ENCODE peak calls at places on chromosomes 6 and 20, in eight cellular contexts. S, F, P, D, A, G, X and M are unnamed samples.

GRCh38 chr6:125671323-125671722 is 78.1 kb upstream of the HEY2 start:
- DNase-seq in D (no peak), F (no peak), G (no peak), P (no peak), S (no peak), A (no peak), X (no peak), M (no peak)

GRCh38 chr6:150685860-150686259 is 86.2 kb downstream of the PLEKHG1 start:
- DNase-seq in S (peak), G (no peak), X (peak), P (no peak), D (no peak), F (peak), A (peak), M (no peak)

GRCh38 chr6:93318127-93318526 is 101.2 kb downstream of the EPHA7 start:
- DNase-seq in G (no peak), A (no peak), P (no peak), S (no peak), X (no peak), D (no peak), F (no peak), M (no peak)

GRCh38 chr6:134374486-134374885 is 56.6 kb upstream of the SGK1 start:
- DNase-seq in P (no peak), D (peak), G (no peak), S (no peak), A (no peak), F (no peak), X (no peak), M (no peak)

GRCh38 chr20:20824924-20825584 is 112.6 kb upstream of the RALGAPA2 start:
- DNase-seq in D (no peak), X (peak), G (peak), S (peak), P (no peak), F (peak), A (peak), M (no peak)

GRCh38 chr6:106525111-106525884 is 104.0 kb downstream of the RTN4IP1 start:
- DNase-seq in A (no peak), G (no peak), X (no peak), F (no peak), D (no peak), S (no peak), P (no peak), M (no peak)

GRCh38 chr6:94478178-94479140 is 1059.1 kb upstream of the EPHA7 start:
- DNase-seq in D (no peak), A (no peak), F (no peak), G (no peak), S (peak), X (no peak), P (no peak), M (no peak)

GRCh38 chr20:62137092-62137384 is 6.2 kb downstream of the PSMA7 start:
- DNase-seq in A (no peak), F (no peak), X (no peak), D (no peak), P (no peak), G (no peak), S (no peak), M (no peak)

GRCh38 chr20:3068986-3069900 is 2.2 kb upstream of the OXT start:
- DNase-seq in X (peak), F (no peak), S (peak), P (no peak), G (no peak), A (no peak), D (no peak), M (no peak)

GRCh38 chr6:126170433-126170832 is 169.5 kb upstream of the CENPW start:
- DNase-seq in G (no peak), A (no peak), P (no peak), F (peak), D (no peak), X (no peak), S (no peak), M (no peak)

GRCh38 chr20:41468994-41469600 is 102.5 kb upstream of the EMILIN3 start:
- DNase-seq in X (no peak), S (no peak), D (no peak), F (no peak), P (no peak), A (no peak), G (no peak), M (no peak)

GRCh38 chr20:2760381-2761305 is 39.8 kb downstream of the CPXM1 start:
- DNase-seq in D (no peak), X (peak), P (no peak), F (no peak), S (no peak), G (no peak), A (no peak), M (no peak)

GRCh38 chr6:125867483-125867935 is 76.7 kb downstream of the NCOA7 start:
- DNase-seq in F (no peak), P (peak), S (no peak), D (no peak), G (no peak), A (no peak), X (no peak), M (peak)

GRCh38 chr6:85917522-85917921 is 274.8 kb upstream of the SYNCRIP start:
- DNase-seq in A (no peak), D (no peak), S (no peak), P (no peak), G (no peak), F (no peak), X (no peak), M (no peak)

GRCh38 chr6:158799051-158799792 is 19.9 kb downstream of the EZR start:
- DNase-seq in F (peak), S (no peak), G (peak), P (no peak), D (no peak), X (no peak), A (no peak), M (no peak)
- TF ChIP-seq CTCF in F (no peak), S (no peak), G (peak), P (no peak), D (no peak), X (no peak), A (no peak), M (no peak)

GRCh38 chr6:170091000-170091638 is 199.8 kb downstream of the DLL1 start:
- DNase-seq in P (no peak), S (no peak), A (no peak), D (no peak), X (peak), G (no peak), F (no peak), M (no peak)
- TF ChIP-seq CTCF in P (no peak), S (no peak), A (no peak), D (no peak), X (no peak), G (no peak), F (no peak), M (no peak)

GRCh38 chr6:35776364-35777215 is at the start of gene CLPSL2:
- DNase-seq in D (no peak), A (no peak), P (no peak), S (peak), G (no peak), F (no peak), X (peak), M (no peak)
- TF ChIP-seq CTCF in D (no peak), A (no peak), P (no peak), S (no peak), G (no peak), F (no peak), X (no peak), M (no peak)

GRCh38 chr20:44112456-44112855 is 74.5 kb downstream of the JPH2 start:
- DNase-seq in F (no peak), D (no peak), G (no peak), P (no peak), S (no peak), A (no peak), X (no peak), M (no peak)

GRCh38 chr20:44111712-44112335 is 75.2 kb downstream of the JPH2 start:
- DNase-seq in S (no peak), A (no peak), P (no peak), G (no peak), X (no peak), F (no peak), D (no peak), M (no peak)

GRCh38 chr20:44110816-44111568 is 76.0 kb downstream of the JPH2 start:
- DNase-seq in P (no peak), X (no peak), A (no peak), S (no peak), D (no peak), G (no peak), F (no peak), M (no peak)

GRCh38 chr20:44112889-44113641 is 73.9 kb downstream of the JPH2 start:
- DNase-seq in P (no peak), A (no peak), S (no peak), X (no peak), F (no peak), D (no peak), G (no peak), M (no peak)

GRCh38 chr20:44109951-44110361 is 77.0 kb downstream of the JPH2 start:
- DNase-seq in S (no peak), D (no peak), P (no peak), G (no peak), X (no peak), F (no peak), A (no peak), M (no peak)
- TF ChIP-seq CTCF in S (peak), D (no peak), P (peak), G (no peak), X (no peak), F (no peak), A (no peak), M (peak)

GRCh38 chr6:61886608-61887259 is 399.3 kb downstream of the KHDRBS2 start:
- DNase-seq in X (no peak), D (no peak), P (no peak), A (no peak), F (no peak), G (no peak), S (no peak), M (no peak)
- TF ChIP-seq CTCF in X (no peak), D (no peak), P (no peak), A (no peak), F (no peak), G (peak), S (no peak), M (no peak)

GRCh38 chr6:142543576-142543975 is 241.8 kb downstream of the ADGRG6 start:
- DNase-seq in S (no peak), A (no peak), D (no peak), G (no peak), P (no peak), F (no peak), X (no peak), M (peak)
- TF ChIP-seq CTCF in S (no peak), A (no peak), D (no peak), G (no peak), P (no peak), F (no peak), X (no peak), M (no peak)

DNA sequence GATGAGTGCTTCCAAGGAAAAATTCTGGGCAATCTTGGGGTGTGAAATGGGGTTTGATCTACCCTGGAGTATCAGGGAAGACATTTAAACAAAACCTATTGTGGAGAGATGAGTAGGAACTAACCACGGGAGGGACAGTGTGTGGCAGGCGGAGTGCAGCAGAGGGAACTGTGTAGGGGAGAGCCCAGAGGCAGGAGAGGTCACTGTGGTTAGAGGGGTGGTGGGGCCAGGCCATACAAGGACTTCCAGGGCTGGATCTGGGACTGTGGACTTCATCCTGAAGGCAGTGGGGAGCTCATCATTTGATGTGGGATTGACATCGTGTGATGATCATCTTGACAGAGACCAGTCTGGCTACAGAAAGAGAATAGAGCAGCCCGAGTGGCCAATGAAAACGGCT is 89.0 kb downstream of the TOX2 start:
- DNase-seq in G (no peak), D (no peak), A (no peak), S (no peak), P (no peak), F (no peak), X (no peak), M (no peak)
- TF ChIP-seq CTCF in G (no peak), D (no peak), A (no peak), S (no peak), P (no peak), F (no peak), X (no peak), M (no peak)